ENCODE peak calls at places on chromosomes 2 and 18, in four cellular contexts. M, U, T and Z are unnamed samples. For H3K4me1, the result is how much of the 10 kb centered on the place peaks cover.

GRCh38 chr2:240670402-240670801 is 12.3 kb downstream of the AQP12B start:
- DNase-seq in U (no peak), T (no peak), M (no peak), Z (no peak)

GRCh38 chr18:45197526-45197970 is 417.7 kb upstream of the SLC14A2 start:
- DNase-seq in U (no peak), M (no peak), T (no peak), Z (no peak)

GRCh38 chr2:43831438-43832294 is 7.0 kb downstream of the ABCG5 start:
- DNase-seq in T (no peak), M (no peak), U (peak), Z (no peak)

GRCh38 chr2:157439792-157440186 is 4.1 kb downstream of the CYTIP start:
- DNase-seq in T (no peak), M (no peak), U (no peak), Z (no peak)

GRCh38 chr2:182447163-182447562 is 20.3 kb upstream of the PDE1A start:
- DNase-seq in T (no peak), U (no peak), M (no peak), Z (no peak)

GRCh38 chr2:65934992-65935629 is 499.8 kb upstream of the MEIS1 start:
- DNase-seq in T (no peak), U (no peak), M (no peak), Z (no peak)

GRCh38 chr2:182672471-182673165 is 43.4 kb upstream of the DNAJC10 start:
- DNase-seq in M (no peak), U (no peak), T (no peak), Z (no peak)

GRCh38 chr18:44452346-44452745 is 228.3 kb upstream of the SETBP1 start:
- DNase-seq in U (no peak), M (no peak), T (no peak), Z (no peak)

GRCh38 chr18:33745396-33745795 is 167.4 kb downstream of the ASXL3 start:
- DNase-seq in M (no peak), T (no peak), U (no peak), Z (no peak)

GRCh38 chr18:50301074-50301473 is 13.6 kb upstream of the CXXC1 start:
- DNase-seq in U (no peak), T (no peak), M (no peak), Z (no peak)

GRCh38 chr18:2654828-2655152 is 736 bp upstream of the SMCHD1 start:
- DNase-seq in U (no peak), M (no peak), T (no peak), Z (no peak)

GRCh38 chr18:50700245-50701165 is 119.3 kb downstream of the MRO start:
- DNase-seq in M (no peak), U (no peak), T (no peak), Z (no peak)

GRCh38 chr2:223328578-223328977 is 273.6 kb downstream of the SCG2 start:
- DNase-seq in U (no peak), M (no peak), T (no peak), Z (no peak)

GRCh38 chr2:120867290-120868231 is 131.9 kb downstream of the GLI2 start:
- DNase-seq in U (peak), T (peak), M (peak), Z (peak)

GRCh38 chr18:32138332-32138731 is 46.7 kb downstream of the RNF138 start:
- DNase-seq in U (peak), M (no peak), T (no peak), Z (no peak)

GRCh38 chr2:27628767-27629709 is at the start of the genes CCDC121 and GPN1:
- DNase-seq in M (peak), U (peak), T (peak), Z (peak)

GRCh38 chr2:236665572-236666118 is 96.0 kb downstream of the ACKR3 start:
- DNase-seq in M (no peak), T (no peak), U (no peak), Z (no peak)

GRCh38 chr2:227106845-227107759 is 56.9 kb downstream of the COL4A4 start:
- DNase-seq in M (no peak), U (no peak), T (no peak), Z (peak)

GRCh38 chr2:109352066-109352897 is 223.3 kb downstream of the SH3RF3 start:
- DNase-seq in U (no peak), T (no peak), M (no peak), Z (peak)

GRCh38 chr2:25905126-25905525 is 26.8 kb upstream of the ASXL2 start:
- DNase-seq in M (no peak), U (no peak), T (no peak), Z (no peak)

GRCh38 chr18:5894613-5895299 is 566 bp downstream of the TMEM200C start:
- DNase-seq in U (no peak), T (peak), M (no peak), Z (no peak)

GRCh38 chr2:71706121-71706520 is 252.8 kb downstream of the DYSF start:
- DNase-seq in T (peak), U (no peak), M (no peak), Z (no peak)

GRCh38 chr2:8602809-8603208 is 79.0 kb upstream of the ID2 start:
- DNase-seq in M (no peak), T (no peak), U (no peak), Z (no peak)

GRCh38 chr2:58063641-58064040 is 17.0 kb downstream of the VRK2 start:
- DNase-seq in M (no peak), T (no peak), U (no peak), Z (no peak)

GRCh38 chr18:76262956-76263955 is 231.8 kb downstream of the ZNF516 start:
- DNase-seq in U (no peak), M (no peak), T (peak), Z (no peak)

DNA sequence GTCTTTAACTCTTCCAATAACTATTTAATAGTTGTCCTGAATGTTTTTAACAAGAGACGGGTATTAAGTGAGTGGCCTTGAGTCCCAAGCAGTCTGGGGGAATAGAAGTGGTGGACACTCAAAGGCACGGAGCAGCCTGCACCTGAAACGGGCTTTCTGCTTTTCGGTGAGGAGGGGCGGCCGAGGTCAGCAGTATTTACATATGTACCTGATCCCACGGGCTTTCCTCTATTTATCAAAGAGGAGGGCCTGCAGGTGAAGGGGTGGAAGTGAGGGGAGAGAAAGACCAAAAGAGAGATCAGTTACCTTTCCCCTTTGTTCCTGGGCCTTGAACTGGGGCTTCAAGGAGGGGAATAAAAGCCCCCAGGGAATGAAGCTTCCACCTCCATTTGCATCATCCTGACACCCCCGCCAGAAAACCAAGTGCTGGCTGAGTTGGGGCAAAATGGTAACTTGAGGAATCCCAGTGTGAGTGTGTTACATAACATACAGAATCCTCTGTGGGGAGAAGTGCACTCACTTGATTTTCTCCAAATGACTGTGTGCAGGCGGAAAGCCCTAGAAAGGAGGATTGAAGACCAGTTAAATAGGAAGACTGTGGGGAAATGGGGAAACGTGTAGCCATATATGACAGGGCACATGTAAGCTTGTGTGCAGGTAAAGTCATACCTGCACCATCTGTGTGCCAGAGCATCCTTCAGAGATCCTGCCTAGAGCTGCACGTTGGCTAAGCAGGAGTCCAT is 12.4 kb downstream of the POU3F3 start:
- DNase-seq in M (no peak), U (no peak), T (no peak), Z (no peak)
- H3K4me1 ChIP-seq in M (under half), U (under half), T (under half), Z (under half)

GRCh38 chr2:42342061-42342794 is 18.8 kb downstream of the COX7A2L start:
- DNase-seq in U (no peak), M (peak), T (no peak), Z (no peak)
- H3K4me3 ChIP-seq in U (no peak), M (no peak), T (no peak), Z (no peak)

GRCh38 chr18:52462853-52463252 is 122.9 kb downstream of the DCC start:
- DNase-seq in U (no peak), M (no peak), T (no peak), Z (no peak)
- TF ChIP-seq EP300 in U (no peak), M (no peak), T (no peak), Z (no peak)

DNA sequence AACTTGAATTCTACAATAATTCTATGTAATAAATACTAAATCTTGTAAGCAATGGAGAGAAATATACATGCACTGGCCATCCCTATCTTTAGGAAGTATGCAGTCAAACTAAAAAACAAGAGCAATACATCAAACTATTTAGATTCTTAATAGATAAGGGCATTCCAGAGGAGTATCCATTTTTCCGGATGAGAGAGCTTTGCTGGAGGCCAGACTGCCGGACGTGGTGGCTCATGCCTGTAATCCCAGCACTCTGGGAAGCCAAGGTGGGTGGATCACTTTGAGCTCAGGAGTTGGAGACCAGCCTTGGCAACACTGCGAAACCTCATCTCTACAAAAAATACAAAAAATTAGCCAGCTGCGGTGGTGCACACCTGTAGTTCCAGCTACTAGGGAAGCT is 60.8 kb downstream of the KIF5C start:
- DNase-seq in T (no peak), U (no peak), M (no peak), Z (no peak)
- H3K4me1 ChIP-seq in T (under half), U (under half), M (under half), Z (under half)